ENCODE peak calls at places on chromosomes 6 and 20, in ten cellular contexts. C is GM12865; F is AML-193; M is upper lobe of left lung; N is stimulated activated CD4-positive, alpha-beta T cell treated with anti-CD3 and anti-CD28 coated beads, Interleukin-1b, Interleukin-23, amount 100 ng/mL, for 24 hours; G is fibroblast of lung; E is NCI-H748 treated with DMSO at 0.1 percent for 48 hours; P is HFF-Myc; U is HS-27A; B is NCI-H1105 treated with DMSO at 0.1 percent for 48 hours. O is an unnamed sample.

GRCh38 chr6:56445818-56446217 is 196.9 kb downstream of the DST start:
- DNase-seq in C (no peak), F (no peak), M (no peak), N (no peak), G (no peak), E (no peak), P (no peak), U (no peak), B (no peak), O (no peak)

GRCh38 chr6:32906539-32906938 is 34.3 kb downstream of the HLA-DMB start:
- DNase-seq in C (no peak), F (no peak), M (no peak), N (no peak), G (peak), E (no peak), P (no peak), U (peak), B (no peak), O (no peak)

GRCh38 chr20:47016068-47016664 is 121.5 kb downstream of the EYA2 start:
- DNase-seq in C (no peak), F (no peak), M (no peak), N (no peak), G (no peak), E (no peak), P (no peak), U (no peak), B (no peak), O (no peak)

GRCh38 chr6:138590796-138591709 is 91.8 kb upstream of the NHSL1 start:
- DNase-seq in C (peak), F (peak), M (no peak), N (no peak), G (peak), E (peak), P (peak), U (peak), B (peak), O (peak)

GRCh38 chr6:43123691-43124314 is 47.3 kb upstream of the SRF start:
- DNase-seq in C (no peak), F (no peak), M (no peak), N (no peak), G (peak), E (no peak), P (no peak), U (no peak), B (no peak), O (no peak)

GRCh38 chr6:27684264-27685211 is 211.6 kb upstream of the ZNF184 start:
- DNase-seq in C (peak), F (no peak), M (peak), N (peak), G (peak), E (peak), P (peak), U (no peak), B (no peak), O (no peak)

GRCh38 chr6:90294989-90295853 is 1.4 kb downstream of the BACH2 start:
- DNase-seq in C (peak), F (no peak), M (peak), N (no peak), G (peak), E (no peak), P (no peak), U (no peak), B (no peak), O (no peak)

GRCh38 chr6:20812776-20813175 is 278.5 kb downstream of the CDKAL1 start:
- DNase-seq in C (no peak), F (no peak), M (no peak), N (no peak), G (no peak), E (no peak), P (no peak), U (no peak), B (no peak), O (no peak)

GRCh38 chr6:39881851-39882566 is 52.3 kb downstream of the MOCS1 start:
- DNase-seq in C (no peak), F (no peak), M (no peak), N (no peak), G (peak), E (no peak), P (peak), U (peak), B (no peak), O (no peak)

GRCh38 chr6:41059569-41059968 is 6.6 kb downstream of the APOBEC2 start:
- DNase-seq in C (no peak), F (no peak), M (no peak), N (no peak), G (peak), E (no peak), P (no peak), U (no peak), B (no peak), O (no peak)

GRCh38 chr6:111754423-111754822 is 118.8 kb downstream of the FYN start:
- DNase-seq in C (no peak), F (no peak), M (no peak), N (no peak), G (no peak), E (no peak), P (no peak), U (no peak), B (no peak), O (no peak)

GRCh38 chr6:167044696-167045095 is 45.5 kb downstream of the CEP43 start:
- DNase-seq in C (no peak), F (no peak), M (peak), N (no peak), G (peak), E (no peak), P (no peak), U (no peak), B (no peak), O (no peak)

GRCh38 chr6:34571388-34571787 is 15.3 kb upstream of the SPDEF start:
- DNase-seq in C (no peak), F (no peak), M (no peak), N (no peak), G (no peak), E (no peak), P (no peak), U (no peak), B (no peak), O (no peak)

GRCh38 chr20:35871311-35871771 is 83.0 kb downstream of the SCAND1 start:
- DNase-seq in C (no peak), F (no peak), M (no peak), N (no peak), G (peak), E (no peak), P (no peak), U (no peak), B (peak), O (no peak)

GRCh38 chr6:73774311-73774766 is 78.3 kb downstream of the CD109 start:
- DNase-seq in C (peak), F (no peak), M (no peak), N (no peak), G (peak), E (no peak), P (peak), U (no peak), B (no peak), O (no peak)

GRCh38 chr20:8851446-8851845 is 217.4 kb upstream of the PLCB4 start:
- DNase-seq in C (no peak), F (no peak), M (no peak), N (no peak), G (no peak), E (no peak), P (no peak), U (no peak), B (no peak), O (no peak)

GRCh38 chr20:11686900-11687543 is 230.7 kb upstream of the BTBD3 start:
- DNase-seq in C (no peak), F (no peak), M (peak), N (no peak), G (peak), E (peak), P (no peak), U (no peak), B (peak), O (peak)

GRCh38 chr6:104952911-104953409 is 3.9 kb upstream of the LIN28B start:
- DNase-seq in C (no peak), F (no peak), M (peak), N (no peak), G (no peak), E (no peak), P (no peak), U (no peak), B (no peak), O (no peak)

GRCh38 chr6:32664827-32665362 is 1.6 kb downstream of the HLA-DQB1 start:
- DNase-seq in C (peak), F (no peak), M (peak), N (no peak), G (no peak), E (no peak), P (no peak), U (peak), B (no peak), O (no peak)

GRCh38 chr20:605237-605636 is 4.9 kb downstream of the TCF15 start:
- DNase-seq in C (no peak), F (no peak), M (no peak), N (no peak), G (no peak), E (no peak), P (no peak), U (no peak), B (no peak), O (no peak)

O was measured in NCI-H1417 treated with DMSO at 0.1 percent for 48 hours.